ENCODE peak calls at places on chromosomes 11 and 22, in four cellular contexts. B, O, D and V are unnamed samples.

GRCh38 chr11:24289301-24289700 is 207.6 kb upstream of the LUZP2 start:
- DNase-seq in O (no peak), B (no peak), D (no peak), V (no peak)

GRCh38 chr11:93196816-93197382 is 892 bp downstream of the SLC36A4 start:
- DNase-seq in D (no peak), O (no peak), B (no peak), V (no peak)

GRCh38 chr11:46736615-46737014 is 17.6 kb downstream of the F2 start:
- DNase-seq in B (no peak), D (no peak), O (no peak), V (no peak)

GRCh38 chr11:117970400-117971024 is 15.7 kb upstream of the IL10RA start:
- DNase-seq in O (no peak), D (no peak), B (no peak), V (no peak)

GRCh38 chr11:133104014-133104753 is 428.1 kb downstream of the OPCML start:
- DNase-seq in D (no peak), B (no peak), O (no peak), V (no peak)

GRCh38 chr22:44805663-44806062 is 53.3 kb downstream of the ARHGAP8 start:
- DNase-seq in O (no peak), B (no peak), D (no peak), V (no peak)

GRCh38 chr11:72789493-72790131 is 4.2 kb downstream of the STARD10 start:
- DNase-seq in D (no peak), O (no peak), B (no peak), V (no peak)

GRCh38 chr22:30667092-30667485 is 586 bp downstream of the DUSP18 start:
- DNase-seq in O (no peak), D (no peak), B (no peak), V (no peak)

GRCh38 chr22:49566693-49567092 is 261.0 kb downstream of the BRD1 start:
- DNase-seq in D (no peak), O (no peak), B (no peak), V (peak; percentile 63)

GRCh38 chr11:5596611-5597201 is at the start of gene TRIM6:
- DNase-seq in O (peak; percentile 68), B (peak; percentile 70), D (peak; percentile 66), V (no peak)

GRCh38 chr22:25702046-25702445 is 39.9 kb upstream of the MYO18B start:
- DNase-seq in D (no peak), O (no peak), B (no peak), V (no peak)

GRCh38 chr22:50656122-50657070 is 16.2 kb upstream of the SHANK3 start:
- DNase-seq in B (no peak), O (no peak), D (no peak), V (peak; percentile 44)

GRCh38 chr22:23248583-23248982 is 68.3 kb downstream of the BCR start:
- DNase-seq in O (no peak), D (no peak), B (no peak), V (no peak)

GRCh38 chr11:46836431-46836830 is 9.6 kb downstream of the CKAP5 start:
- DNase-seq in O (no peak), D (no peak), B (no peak), V (no peak)

GRCh38 chr22:17266261-17266971 is 47.2 kb upstream of the ADA2 start:
- DNase-seq in O (peak; percentile 57), B (no peak), D (peak; percentile 81), V (no peak)

GRCh38 chr22:32852346-32853251 is 51.1 kb downstream of the TIMP3 start:
- DNase-seq in B (no peak), O (no peak), D (no peak), V (no peak)

GRCh38 chr11:66388746-66389386 is 17.3 kb upstream of the SLC29A2 start:
- DNase-seq in B (no peak), D (peak; percentile 89), O (peak; percentile 68), V (no peak)

GRCh38 chr11:133318221-133318620 is 214.1 kb downstream of the OPCML start:
- DNase-seq in B (no peak), D (peak; percentile 35), O (no peak), V (no peak)

GRCh38 chr22:37675930-37676571 is 615 bp downstream of the LGALS1 start:
- DNase-seq in O (no peak), D (no peak), B (no peak), V (no peak)

GRCh38 chr11:80960331-80961095 is 1519.7 kb upstream of the TENM4 start:
- DNase-seq in O (no peak), D (no peak), B (no peak), V (no peak)

GRCh38 chr11:119584193-119585037 is 144.6 kb downstream of the NECTIN1 start:
- DNase-seq in B (no peak), D (peak; percentile 83), O (peak; percentile 70), V (peak; percentile 89)

GRCh38 chr11:119580751-119581150 is 148.2 kb downstream of the NECTIN1 start:
- DNase-seq in O (no peak), D (no peak), B (no peak), V (no peak)

GRCh38 chr11:119585038-119585666 is 143.8 kb downstream of the NECTIN1 start:
- DNase-seq in B (no peak), D (peak; percentile 63), O (peak; percentile 57), V (no peak)

GRCh38 chr11:119586181-119586580 is 142.8 kb downstream of the NECTIN1 start:
- DNase-seq in B (no peak), O (no peak), D (no peak), V (no peak)

GRCh38 chr11:119583585-119583984 is 145.4 kb downstream of the NECTIN1 start:
- DNase-seq in B (no peak), D (peak; percentile 31), O (no peak), V (no peak)
- TF ChIP-seq CTCF in B (no peak), D (peak; percentile 29), O (peak; percentile 21), V (peak; percentile 35)

GRCh38 chr11:61844909-61845565 is 16.9 kb downstream of the FADS2 start:
- DNase-seq in O (no peak), B (no peak), D (no peak), V (no peak)
- TF ChIP-seq CTCF in O (no peak), B (no peak), D (no peak), V (no peak)

GRCh38 chr11:67665537-67666302 is 8.7 kb downstream of the ALDH3B2 start:
- DNase-seq in O (no peak), B (peak; percentile 56), D (no peak), V (peak; percentile 82)
- TF ChIP-seq CTCF in O (no peak), B (peak; percentile 26), D (no peak), V (peak; percentile 49)

GRCh38 chr11:29024386-29024785 is 916.2 kb downstream of the METTL15 start:
- DNase-seq in B (no peak), O (no peak), D (no peak), V (no peak)

GRCh38 chr11:29018631-29019030 is 910.4 kb downstream of the METTL15 start:
- DNase-seq in O (no peak), D (no peak), B (no peak), V (no peak)

GRCh38 chr11:29022676-29023075 is 914.5 kb downstream of the METTL15 start:
- DNase-seq in B (no peak), O (no peak), D (no peak), V (no peak)

GRCh38 chr11:29017941-29018340 is 909.8 kb downstream of the METTL15 start:
- DNase-seq in D (no peak), B (no peak), O (no peak), V (no peak)

GRCh38 chr11:29019960-29020683 is 911.9 kb downstream of the METTL15 start:
- DNase-seq in O (peak; percentile 19), D (peak; percentile 19), B (no peak), V (no peak)
- TF ChIP-seq CTCF in O (peak; percentile 54), D (peak; percentile 43), B (peak; percentile 63), V (peak; percentile 74)

GRCh38 chr22:41501209-41501608 is 32.3 kb downstream of the ACO2 start:
- DNase-seq in D (no peak), B (no peak), O (no peak), V (no peak)
- TF ChIP-seq CTCF in D (no peak), B (no peak), O (no peak), V (peak; percentile 59)

DNA sequence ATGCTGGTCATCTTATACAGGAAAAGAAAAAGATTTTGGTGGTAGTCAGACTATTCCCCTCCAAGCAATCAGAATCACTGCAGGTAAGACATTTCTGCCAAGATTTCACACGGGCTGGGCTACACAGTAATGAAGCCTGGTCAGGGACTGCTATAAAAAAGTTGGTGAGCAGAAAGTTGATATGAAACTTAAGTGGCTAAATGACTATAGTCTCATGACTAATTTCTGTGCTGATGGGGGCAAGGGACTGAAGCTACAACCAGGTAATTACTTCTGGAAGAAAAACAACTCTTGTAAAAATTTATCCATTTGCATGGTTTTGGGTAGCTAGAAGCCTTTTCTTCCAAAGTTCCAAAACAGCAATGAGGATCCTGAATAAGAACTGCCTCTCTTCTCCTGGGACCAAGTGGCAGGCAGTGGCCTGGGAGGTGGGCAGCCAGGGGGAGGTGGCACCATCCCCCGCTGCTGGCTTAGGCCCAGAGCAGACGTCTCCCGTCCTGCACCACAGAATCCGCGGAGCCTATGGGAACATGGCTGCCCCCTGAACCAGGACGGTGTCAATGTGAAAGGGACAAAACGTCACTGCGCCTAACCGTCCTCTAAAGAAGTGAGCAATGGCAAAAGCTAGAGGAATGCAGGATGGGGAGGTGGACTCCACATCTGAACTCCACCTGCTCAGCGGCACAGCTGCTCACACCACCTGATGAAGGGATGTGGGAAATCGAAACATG is 122.6 kb upstream of the LMO1 start:
- DNase-seq in O (no peak), D (no peak), B (no peak), V (no peak)
- TF ChIP-seq CTCF in O (no peak), D (no peak), B (no peak), V (no peak)

GRCh38 chr22:20173720-20174119 is 22.9 kb upstream of the CCDC188 start:
- DNase-seq in O (no peak), D (no peak), B (no peak), V (no peak)

GRCh38 chr22:20174785-20175596 is 24.1 kb upstream of the CCDC188 start:
- DNase-seq in D (no peak), B (no peak), O (no peak), V (no peak)

GRCh38 chr22:20176421-20177060 is 25.7 kb upstream of the CCDC188 start:
- DNase-seq in D (no peak), B (no peak), O (no peak), V (no peak)

GRCh38 chr22:20177217-20177911 is 26.5 kb upstream of the CCDC188 start:
- DNase-seq in B (no peak), D (no peak), O (no peak), V (no peak)

DNA sequence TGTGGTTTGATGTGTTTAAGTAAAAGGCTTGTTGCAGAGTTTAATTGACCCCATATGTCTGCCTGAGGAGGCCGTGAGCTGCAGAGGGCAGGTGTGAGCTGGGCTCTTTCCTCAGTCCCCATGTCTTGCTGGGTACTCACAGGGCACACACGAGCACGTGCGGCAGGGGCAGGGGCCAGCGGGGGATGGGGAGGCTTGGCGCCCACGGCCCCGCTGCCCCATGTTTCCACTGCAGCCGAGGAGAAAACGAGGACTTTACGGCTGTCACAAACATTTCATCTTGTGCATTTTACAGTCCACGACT is 24.7 kb upstream of the CCDC188 start:
- DNase-seq in D (no peak), O (no peak), B (no peak), V (no peak)
- TF ChIP-seq CTCF in D (no peak), O (no peak), B (no peak), V (no peak)

GRCh38 chr11:134391170-134391569 is 20.9 kb downstream of the B3GAT1 start:
- DNase-seq in O (no peak), B (no peak), D (no peak), V (no peak)
- TF ChIP-seq CTCF in O (no peak), B (no peak), D (peak; percentile 36), V (no peak)